ENCODE peak calls at places on chromosomes 4 and X, in eight cellular contexts. K is germinal center, L is astrocyte of the hippocampus, Z is anterior cingulate cortex, J is T-helper 1 cell, S is GM23248, P is glutamatergic neuron, F is stomach. V is an unnamed sample.

GRCh38 chr4:79498282-79498681 is 90.3 kb upstream of the GK2 start:
- DNase-seq in K (no peak), L (no peak), Z (no peak), J (no peak), S (no peak), P (no peak), F (no peak), V (no peak)

GRCh38 chr4:7944568-7945220 is 5.0 kb upstream of the AFAP1 start:
- DNase-seq in K (no peak), L (no peak), Z (no peak), J (no peak), S (peak), P (no peak), F (no peak), V (no peak)

GRCh38 chrX:38879631-38880220 is 78.5 kb downstream of the MID1IP1 start:
- DNase-seq in K (peak), L (no peak), Z (no peak), J (no peak), S (no peak), P (no peak), F (peak), V (peak)

GRCh38 chr4:144644368-144645101 is 1.4 kb upstream of the HHIP start:
- DNase-seq in K (no peak), L (no peak), Z (no peak), J (no peak), S (no peak), P (no peak), F (no peak), V (no peak)

GRCh38 chr4:136864580-136865185 is 667.6 kb downstream of the PCDH18 start:
- DNase-seq in K (no peak), L (peak), Z (peak), J (no peak), S (peak), P (no peak), F (no peak), V (peak)

GRCh38 chr4:88585908-88586307 is 6.4 kb upstream of the HERC3 start:
- DNase-seq in K (no peak), L (no peak), Z (no peak), J (no peak), S (peak), P (no peak), F (no peak), V (no peak)

GRCh38 chr4:121582296-121582695 is 114.5 kb downstream of the ANXA5 start:
- DNase-seq in K (no peak), L (no peak), Z (no peak), J (no peak), S (peak), P (no peak), F (no peak), V (no peak)

GRCh38 chr4:40607224-40607623 is 22.4 kb downstream of the RBM47 start:
- DNase-seq in K (no peak), L (no peak), Z (no peak), J (no peak), S (peak), P (no peak), F (no peak), V (no peak)

GRCh38 chr4:39023059-39023458 is 9.2 kb downstream of the TMEM156 start:
- DNase-seq in K (no peak), L (no peak), Z (no peak), J (no peak), S (no peak), P (no peak), F (no peak), V (no peak)

GRCh38 chrX:137031517-137032377 is 2.0 kb downstream of the GPR101 start:
- DNase-seq in K (peak), L (peak), Z (no peak), J (no peak), S (peak), P (peak), F (no peak), V (peak)

GRCh38 chr4:14646831-14647230 is 355.4 kb upstream of the CPEB2 start:
- DNase-seq in K (no peak), L (peak), Z (no peak), J (no peak), S (no peak), P (no peak), F (no peak), V (no peak)

GRCh38 chr4:5710962-5711478 is at the start of gene EVC:
- DNase-seq in K (peak), L (peak), Z (peak), J (peak), S (peak), P (peak), F (peak), V (no peak)

GRCh38 chrX:133218329-133218728 is at the start of gene TFDP3:
- DNase-seq in K (no peak), L (no peak), Z (no peak), J (no peak), S (no peak), P (no peak), F (no peak), V (no peak)

GRCh38 chr4:62898115-62898514 is 1511.1 kb downstream of the TECRL start:
- DNase-seq in K (no peak), L (no peak), Z (no peak), J (no peak), S (no peak), P (no peak), F (no peak), V (no peak)

GRCh38 chr4:182231080-182231479 is 12.1 kb upstream of the TENM3 start:
- DNase-seq in K (no peak), L (peak), Z (no peak), J (no peak), S (no peak), P (no peak), F (no peak), V (no peak)

GRCh38 chr4:131093303-131093702 is 1997.4 kb downstream of the C4orf33 start:
- DNase-seq in K (no peak), L (no peak), Z (no peak), J (no peak), S (no peak), P (no peak), F (no peak), V (no peak)

GRCh38 chr4:145177906-145178538 is 2.4 kb downstream of the OTUD4 start:
- DNase-seq in K (no peak), L (peak), Z (no peak), J (no peak), S (peak), P (no peak), F (no peak), V (peak)

V was measured in B cell.